ENCODE peak calls at places on chromosomes 7 and 10, in ten cellular contexts. One of them, this sample, is unnamed.

GRCh38 chr7:45015313-45015712 is 15.3 kb downstream of the CCM2 start:
- DNase-seq in uterus: no peak
- DNase-seq in stomach: no peak
- DNase-seq in endothelial cell of umbilical vein: peak; percentile 16
- DNase-seq in esophagus muscularis mucosa: no peak
- DNase-seq in A549: no peak
- DNase-seq in esophagus squamous epithelium: no peak
- DNase-seq in breast epithelium: no peak
- DNase-seq in transverse colon: no peak
- DNase-seq in HCT116: no peak
- DNase-seq in this sample: no peak

GRCh38 chr10:76274933-76275332 is 843.5 kb downstream of the LRMDA start:
- DNase-seq in transverse colon: no peak
- DNase-seq in uterus: no peak
- DNase-seq in stomach: no peak
- DNase-seq in HCT116: no peak
- DNase-seq in A549: no peak
- DNase-seq in breast epithelium: no peak
- DNase-seq in endothelial cell of umbilical vein: no peak
- DNase-seq in esophagus muscularis mucosa: no peak
- DNase-seq in esophagus squamous epithelium: no peak
- DNase-seq in this sample: no peak

GRCh38 chr7:22108151-22108845 is 162.6 kb upstream of the CDCA7L start:
- DNase-seq in endothelial cell of umbilical vein: no peak
- DNase-seq in transverse colon: no peak
- DNase-seq in HCT116: no peak
- DNase-seq in esophagus muscularis mucosa: no peak
- DNase-seq in uterus: no peak
- DNase-seq in stomach: no peak
- DNase-seq in esophagus squamous epithelium: no peak
- DNase-seq in breast epithelium: no peak
- DNase-seq in A549: no peak
- DNase-seq in this sample: no peak

GRCh38 chr7:45146531-45147379 is 10.8 kb upstream of the RAMP3 start:
- DNase-seq in esophagus squamous epithelium: no peak
- DNase-seq in A549: no peak
- DNase-seq in stomach: no peak
- DNase-seq in esophagus muscularis mucosa: no peak
- DNase-seq in uterus: no peak
- DNase-seq in transverse colon: no peak
- DNase-seq in breast epithelium: no peak
- DNase-seq in HCT116: no peak
- DNase-seq in endothelial cell of umbilical vein: no peak
- DNase-seq in this sample: no peak

GRCh38 chr7:9250876-9251275 is 817.5 kb downstream of the NXPH1 start:
- DNase-seq in A549: no peak
- DNase-seq in stomach: no peak
- DNase-seq in breast epithelium: no peak
- DNase-seq in HCT116: no peak
- DNase-seq in uterus: no peak
- DNase-seq in esophagus squamous epithelium: no peak
- DNase-seq in esophagus muscularis mucosa: no peak
- DNase-seq in endothelial cell of umbilical vein: no peak
- DNase-seq in transverse colon: no peak
- DNase-seq in this sample: no peak

GRCh38 chr10:23399701-23400144 is 39.2 kb upstream of the OTUD1 start:
- DNase-seq in stomach: no peak
- DNase-seq in A549: peak; percentile 6
- DNase-seq in HCT116: no peak
- DNase-seq in breast epithelium: no peak
- DNase-seq in transverse colon: no peak
- DNase-seq in esophagus squamous epithelium: no peak
- DNase-seq in esophagus muscularis mucosa: no peak
- DNase-seq in endothelial cell of umbilical vein: no peak
- DNase-seq in uterus: no peak
- DNase-seq in this sample: no peak

GRCh38 chr10:78952686-78953085 is 116.1 kb upstream of the ZMIZ1 start:
- DNase-seq in breast epithelium: no peak
- DNase-seq in esophagus squamous epithelium: no peak
- DNase-seq in stomach: no peak
- DNase-seq in HCT116: no peak
- DNase-seq in endothelial cell of umbilical vein: no peak
- DNase-seq in A549: no peak
- DNase-seq in transverse colon: no peak
- DNase-seq in uterus: peak; percentile 72
- DNase-seq in esophagus muscularis mucosa: no peak
- DNase-seq in this sample: no peak

GRCh38 chr7:437293-438280 is 82.1 kb downstream of the PDGFA start:
- DNase-seq in esophagus muscularis mucosa: no peak
- DNase-seq in endothelial cell of umbilical vein: no peak
- DNase-seq in uterus: no peak
- DNase-seq in A549: no peak
- DNase-seq in breast epithelium: no peak
- DNase-seq in esophagus squamous epithelium: no peak
- DNase-seq in HCT116: no peak
- DNase-seq in stomach: no peak
- DNase-seq in transverse colon: no peak
- DNase-seq in this sample: no peak

GRCh38 chr7:45979275-45980180 is 58.5 kb upstream of the IGFBP3 start:
- DNase-seq in breast epithelium: no peak
- DNase-seq in endothelial cell of umbilical vein: no peak
- DNase-seq in transverse colon: no peak
- DNase-seq in A549: no peak
- DNase-seq in HCT116: no peak
- DNase-seq in esophagus muscularis mucosa: peak; percentile 74
- DNase-seq in stomach: no peak
- DNase-seq in esophagus squamous epithelium: no peak
- DNase-seq in uterus: no peak
- DNase-seq in this sample: no peak

GRCh38 chr7:94028768-94029167 is 24.6 kb upstream of the BET1 start:
- DNase-seq in transverse colon: no peak
- DNase-seq in endothelial cell of umbilical vein: no peak
- DNase-seq in esophagus muscularis mucosa: no peak
- DNase-seq in HCT116: no peak
- DNase-seq in uterus: no peak
- DNase-seq in breast epithelium: no peak
- DNase-seq in A549: no peak
- DNase-seq in esophagus squamous epithelium: no peak
- DNase-seq in stomach: no peak
- DNase-seq in this sample: no peak

GRCh38 chr7:47326220-47326619 is 255.7 kb downstream of the TNS3 start:
- DNase-seq in breast epithelium: no peak
- DNase-seq in endothelial cell of umbilical vein: peak; percentile 7
- DNase-seq in HCT116: no peak
- DNase-seq in A549: no peak
- DNase-seq in stomach: no peak
- DNase-seq in esophagus squamous epithelium: no peak
- DNase-seq in esophagus muscularis mucosa: peak; percentile 57
- DNase-seq in transverse colon: no peak
- DNase-seq in uterus: no peak
- DNase-seq in this sample: no peak

GRCh38 chr10:129764011-129764900 is 199.8 kb downstream of the EBF3 start:
- DNase-seq in A549: no peak
- DNase-seq in esophagus muscularis mucosa: no peak
- DNase-seq in uterus: peak; percentile 5
- DNase-seq in breast epithelium: peak; percentile 24
- DNase-seq in transverse colon: peak; percentile 4
- DNase-seq in endothelial cell of umbilical vein: no peak
- DNase-seq in esophagus squamous epithelium: no peak
- DNase-seq in HCT116: no peak
- DNase-seq in stomach: peak; percentile 9
- DNase-seq in this sample: peak; percentile 30

GRCh38 chr7:103857435-103857834 is 132.0 kb downstream of the RELN start:
- DNase-seq in esophagus muscularis mucosa: no peak
- DNase-seq in breast epithelium: no peak
- DNase-seq in endothelial cell of umbilical vein: no peak
- DNase-seq in esophagus squamous epithelium: no peak
- DNase-seq in A549: peak; percentile 2
- DNase-seq in stomach: no peak
- DNase-seq in transverse colon: no peak
- DNase-seq in uterus: no peak
- DNase-seq in HCT116: no peak
- DNase-seq in this sample: no peak

GRCh38 chr7:121913947-121914346 is 41.0 kb downstream of the PTPRZ1 start:
- DNase-seq in HCT116: no peak
- DNase-seq in uterus: no peak
- DNase-seq in A549: no peak
- DNase-seq in transverse colon: no peak
- DNase-seq in esophagus squamous epithelium: no peak
- DNase-seq in endothelial cell of umbilical vein: no peak
- DNase-seq in breast epithelium: no peak
- DNase-seq in stomach: no peak
- DNase-seq in esophagus muscularis mucosa: no peak
- DNase-seq in this sample: no peak

GRCh38 chr10:60444494-60445064 is 54.9 kb upstream of the ANK3 start:
- DNase-seq in stomach: no peak
- DNase-seq in A549: peak; percentile 43
- DNase-seq in esophagus squamous epithelium: no peak
- DNase-seq in breast epithelium: no peak
- DNase-seq in esophagus muscularis mucosa: no peak
- DNase-seq in HCT116: peak; percentile 18
- DNase-seq in transverse colon: no peak
- DNase-seq in uterus: no peak
- DNase-seq in endothelial cell of umbilical vein: peak; percentile 45
- DNase-seq in this sample: no peak

GRCh38 chr7:64793106-64793755 is 997 bp upstream of the ZNF138 start:
- DNase-seq in uterus: no peak
- DNase-seq in HCT116: no peak
- DNase-seq in stomach: no peak
- DNase-seq in esophagus muscularis mucosa: no peak
- DNase-seq in A549: no peak
- DNase-seq in esophagus squamous epithelium: no peak
- DNase-seq in breast epithelium: no peak
- DNase-seq in transverse colon: no peak
- DNase-seq in endothelial cell of umbilical vein: no peak
- DNase-seq in this sample: no peak

DNA sequence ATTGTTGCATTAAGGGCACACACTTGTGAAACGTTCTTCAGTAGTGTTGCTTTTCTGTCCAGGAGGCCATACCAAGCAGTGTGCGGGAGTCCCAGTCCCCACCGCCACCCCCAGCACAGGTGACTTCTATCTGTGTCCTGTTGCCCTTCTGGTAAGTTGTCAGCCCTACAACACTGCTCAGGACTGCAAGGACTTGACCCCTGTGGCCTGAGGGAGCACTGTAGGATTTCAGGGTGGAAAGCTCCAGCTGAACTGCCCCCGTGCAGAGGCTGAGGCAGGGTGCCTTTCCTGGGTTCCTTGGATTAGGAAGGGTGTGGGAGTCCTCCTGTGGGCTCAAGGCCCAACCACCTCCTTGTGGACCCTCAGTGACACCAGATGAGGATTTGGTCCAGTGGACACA is 26.8 kb upstream of the ZNF488 start:
- DNase-seq in breast epithelium: no peak
- DNase-seq in A549: no peak
- DNase-seq in stomach: no peak
- DNase-seq in esophagus squamous epithelium: no peak
- DNase-seq in transverse colon: no peak
- DNase-seq in uterus: no peak
- DNase-seq in esophagus muscularis mucosa: peak; percentile 79
- DNase-seq in endothelial cell of umbilical vein: no peak
- DNase-seq in HCT116: no peak
- DNase-seq in this sample: no peak
- TF ChIP-seq POLR2A in breast epithelium: no peak
- TF ChIP-seq POLR2A in A549: no peak
- TF ChIP-seq POLR2A in stomach: no peak
- TF ChIP-seq POLR2A in esophagus squamous epithelium: no peak
- TF ChIP-seq POLR2A in transverse colon: no peak
- TF ChIP-seq POLR2A in uterus: no peak
- TF ChIP-seq POLR2A in esophagus muscularis mucosa: no peak
- TF ChIP-seq POLR2A in endothelial cell of umbilical vein: no peak
- TF ChIP-seq POLR2A in HCT116: no peak
- TF ChIP-seq POLR2A in this sample: no peak

GRCh38 chr10:33314788-33315561 is 19.5 kb downstream of the NRP1 start:
- DNase-seq in HCT116: no peak
- DNase-seq in endothelial cell of umbilical vein: peak; percentile 79
- DNase-seq in A549: no peak
- DNase-seq in esophagus muscularis mucosa: no peak
- DNase-seq in transverse colon: no peak
- DNase-seq in stomach: no peak
- DNase-seq in breast epithelium: no peak
- DNase-seq in esophagus squamous epithelium: no peak
- DNase-seq in uterus: no peak
- DNase-seq in this sample: no peak
- H3K27ac ChIP-seq in HCT116: no peak overlapping the region
- H3K27ac ChIP-seq in endothelial cell of umbilical vein: peak overlapping the region; percentile 5
- H3K27ac ChIP-seq in A549: peak overlapping the region; percentile 40
- H3K27ac ChIP-seq in esophagus muscularis mucosa: peak overlapping the region; percentile 56
- H3K27ac ChIP-seq in transverse colon: no peak overlapping the region
- H3K27ac ChIP-seq in stomach: no peak overlapping the region
- H3K27ac ChIP-seq in breast epithelium: no peak overlapping the region
- H3K27ac ChIP-seq in esophagus squamous epithelium: peak overlapping the region; percentile 13
- H3K27ac ChIP-seq in uterus: peak overlapping the region; percentile 27
- H3K27ac ChIP-seq in this sample: no peak overlapping the region

DNA sequence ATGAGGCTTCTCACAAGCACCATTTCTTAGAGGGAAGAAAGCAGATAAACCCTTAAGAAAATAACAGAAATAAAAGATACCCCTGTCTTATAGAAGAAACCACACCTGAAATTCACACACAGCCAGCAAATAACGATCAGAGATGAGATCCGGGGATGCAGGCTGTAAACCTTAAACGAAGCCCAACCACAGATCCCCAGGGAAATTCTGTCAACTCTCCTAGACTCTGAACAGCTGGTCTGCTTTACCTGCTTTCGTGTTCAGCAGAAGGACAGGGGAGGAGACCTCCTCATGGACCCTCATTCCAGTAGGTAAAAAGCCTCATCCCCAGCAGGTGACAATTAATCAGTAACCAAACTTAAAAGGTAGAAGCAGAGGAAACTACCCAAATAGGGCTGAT is 45.0 kb downstream of the VOPP1 start:
- DNase-seq in HCT116: no peak
- DNase-seq in esophagus squamous epithelium: no peak
- DNase-seq in uterus: no peak
- DNase-seq in esophagus muscularis mucosa: no peak
- DNase-seq in stomach: no peak
- DNase-seq in transverse colon: no peak
- DNase-seq in breast epithelium: no peak
- DNase-seq in endothelial cell of umbilical vein: no peak
- DNase-seq in A549: no peak
- DNase-seq in this sample: no peak
- TF ChIP-seq POLR2A in HCT116: no peak
- TF ChIP-seq POLR2A in esophagus squamous epithelium: no peak
- TF ChIP-seq POLR2A in uterus: no peak
- TF ChIP-seq POLR2A in esophagus muscularis mucosa: no peak
- TF ChIP-seq POLR2A in stomach: no peak
- TF ChIP-seq POLR2A in transverse colon: no peak
- TF ChIP-seq POLR2A in breast epithelium: no peak
- TF ChIP-seq POLR2A in endothelial cell of umbilical vein: no peak
- TF ChIP-seq POLR2A in A549: no peak
- TF ChIP-seq POLR2A in this sample: no peak

DNA sequence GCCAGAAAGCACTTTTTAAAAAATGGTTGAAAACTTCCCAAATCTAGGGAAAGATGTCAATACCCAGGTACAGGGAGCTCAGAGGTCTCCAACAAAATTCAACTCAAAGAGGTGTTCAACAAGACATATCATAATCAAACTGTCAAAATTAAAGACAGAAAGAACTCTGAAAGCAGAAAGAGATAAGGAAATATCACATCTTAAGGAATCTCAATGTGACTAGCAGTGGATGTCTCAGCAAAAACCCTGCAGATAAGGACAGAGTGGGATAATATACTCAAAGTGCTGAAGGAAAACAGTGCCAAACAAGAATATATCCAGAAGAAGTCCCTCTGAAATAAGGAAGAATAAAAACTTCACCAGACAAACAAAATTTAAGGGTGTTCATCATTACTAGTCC is 13.0 kb upstream of the GSTK1 start:
- DNase-seq in endothelial cell of umbilical vein: no peak
- DNase-seq in A549: no peak
- DNase-seq in HCT116: no peak
- DNase-seq in transverse colon: no peak
- DNase-seq in esophagus muscularis mucosa: no peak
- DNase-seq in uterus: no peak
- DNase-seq in esophagus squamous epithelium: no peak
- DNase-seq in stomach: no peak
- DNase-seq in breast epithelium: no peak
- DNase-seq in this sample: no peak
- H3K27ac ChIP-seq in endothelial cell of umbilical vein: no peak overlapping the region
- H3K27ac ChIP-seq in A549: no peak overlapping the region
- H3K27ac ChIP-seq in HCT116: no peak overlapping the region
- H3K27ac ChIP-seq in transverse colon: no peak overlapping the region
- H3K27ac ChIP-seq in esophagus muscularis mucosa: no peak overlapping the region
- H3K27ac ChIP-seq in uterus: no peak overlapping the region
- H3K27ac ChIP-seq in esophagus squamous epithelium: no peak overlapping the region
- H3K27ac ChIP-seq in stomach: no peak overlapping the region
- H3K27ac ChIP-seq in breast epithelium: no peak overlapping the region
- H3K27ac ChIP-seq in this sample: no peak overlapping the region